ENCODE peak calls at places on chromosome 6, in ten cellular contexts. G is T follicular helper cell; T is NCI-H2029; E is T-helper 1 cell; A is EL; N is stimulated activated CD4-positive, alpha-beta T cell treated with anti-CD3 and anti-CD28 coated beads, Interleukin-1b, Interleukin-23, amount 100 ng/mL, for 48 hours; U is NCI-H345; Q is activated gamma-delta T cell treated with Interleukin-2 at 50 U/mL for 16 hours; X is stimulated activated CD8-positive, alpha-beta memory T cell treated with anti-CD3 and anti-CD28 coated beads, Interleukin-4, amount 100 ng/mL, for 24 hours; R is GM13977. P is an unnamed sample.

GRCh38 chr6:33683051-33683571 is 28.4 kb downstream of the UQCC2 start:
- DNase-seq in Q (no peak), N (peak; percentile 38), X (no peak), E (peak; percentile 61), R (no peak), U (no peak), G (peak; percentile 36), T (no peak), A (no peak), P (no peak)

GRCh38 chr6:157089258-157089657 is 234.1 kb downstream of the TMEM242 start:
- DNase-seq in T (peak; percentile 60), Q (no peak), R (no peak), U (peak; percentile 4), A (no peak), N (no peak), E (no peak), G (no peak), X (no peak), P (peak; percentile 64)

GRCh38 chr6:139472341-139473038 is 98.0 kb upstream of the CITED2 start:
- DNase-seq in Q (no peak), T (no peak), E (no peak), A (no peak), N (no peak), G (no peak), R (no peak), U (no peak), X (no peak), P (no peak)

GRCh38 chr6:155499574-155499973 is 43.9 kb upstream of the NOX3 start:
- DNase-seq in X (no peak), T (no peak), R (no peak), Q (no peak), G (no peak), U (no peak), A (no peak), E (no peak), N (no peak), P (no peak)

GRCh38 chr6:140977425-140977824 is 1155.3 kb upstream of the GJE1 start:
- DNase-seq in N (no peak), X (no peak), R (no peak), Q (no peak), E (no peak), A (no peak), T (no peak), U (no peak), G (no peak), P (no peak)

GRCh38 chr6:38725414-38726183 is 10.5 kb downstream of the DNAH8 start:
- DNase-seq in R (no peak), A (peak; percentile 44), G (no peak), Q (no peak), U (no peak), X (no peak), T (no peak), E (peak; percentile 45), N (no peak), P (no peak)

GRCh38 chr6:3406362-3406809 is 50.5 kb downstream of the SLC22A23 start:
- DNase-seq in A (no peak), U (no peak), R (no peak), N (no peak), X (no peak), G (no peak), E (no peak), T (no peak), Q (no peak), P (no peak)

GRCh38 chr6:81996414-81996813 is 243.9 kb upstream of the TENT5A start:
- DNase-seq in X (no peak), U (no peak), T (no peak), A (peak; percentile 86), E (peak; percentile 23), R (peak; percentile 12), Q (no peak), G (no peak), N (no peak), P (no peak)

GRCh38 chr6:3876866-3877265 is 27.7 kb downstream of the FAM50B start:
- DNase-seq in A (peak; percentile 31), U (no peak), N (no peak), G (no peak), T (no peak), E (no peak), R (no peak), Q (no peak), X (no peak), P (no peak)

GRCh38 chr6:84249724-84250123 is 22.3 kb upstream of the CEP162 start:
- DNase-seq in G (no peak), A (no peak), N (no peak), X (no peak), E (no peak), R (no peak), Q (no peak), U (no peak), T (no peak), P (no peak)

GRCh38 chr6:129748901-129749748 is 39.1 kb upstream of the ARHGAP18 start:
- DNase-seq in Q (no peak), T (no peak), U (no peak), X (no peak), E (peak; percentile 30), A (peak; percentile 76), N (no peak), R (no peak), G (no peak), P (no peak)

GRCh38 chr6:89379281-89379680 is 26.8 kb upstream of the UBE2J1 start:
- DNase-seq in T (no peak), Q (no peak), X (no peak), R (no peak), G (no peak), N (no peak), A (no peak), U (no peak), E (no peak), P (no peak)

GRCh38 chr6:53703047-53703446 is 37.5 kb upstream of the KLHL31 start:
- DNase-seq in T (no peak), N (no peak), X (no peak), Q (no peak), R (no peak), A (no peak), U (peak; percentile 13), G (no peak), E (no peak), P (no peak)

GRCh38 chr6:157460182-157460999 is 79.4 kb downstream of the ZDHHC14 start:
- DNase-seq in U (no peak), Q (no peak), G (no peak), X (no peak), N (peak; percentile 38), E (no peak), A (peak; percentile 36), T (no peak), R (peak; percentile 30), P (no peak)

GRCh38 chr6:113351183-113351834 is 505.8 kb upstream of the MARCKS start:
- DNase-seq in E (no peak), U (no peak), N (no peak), T (no peak), Q (no peak), R (no peak), X (no peak), G (no peak), A (peak; percentile 85), P (no peak)

GRCh38 chr6:22764521-22764920 is 195.2 kb downstream of the HDGFL1 start:
- DNase-seq in T (no peak), N (no peak), X (no peak), Q (no peak), R (no peak), G (no peak), U (no peak), A (peak; percentile 47), E (no peak), P (no peak)

GRCh38 chr6:42100029-42100901 is 42.2 kb downstream of the C6orf132 start:
- DNase-seq in Q (no peak), U (no peak), X (no peak), G (no peak), R (no peak), E (peak; percentile 58), A (peak; percentile 86), T (no peak), N (peak; percentile 46), P (no peak)

GRCh38 chr6:41568585-41569384 is 22.6 kb downstream of the FOXP4 start:
- DNase-seq in R (no peak), X (no peak), E (no peak), Q (no peak), U (peak; percentile 59), A (no peak), G (no peak), N (no peak), T (peak; percentile 95), P (peak; percentile 65)

GRCh38 chr6:47709160-47709559 is 10.8 kb downstream of the ADGRF4 start:
- DNase-seq in T (peak; percentile 65), R (no peak), X (no peak), A (no peak), Q (no peak), G (no peak), U (peak; percentile 14), E (no peak), N (no peak), P (no peak)

GRCh38 chr6:42007286-42007685 is 43.0 kb upstream of the TAF8 start:
- DNase-seq in E (no peak), U (no peak), Q (no peak), A (no peak), T (no peak), X (no peak), N (no peak), R (no peak), G (no peak), P (no peak)

GRCh38 chr6:130525378-130525777 is 159.6 kb downstream of the TMEM200A start:
- DNase-seq in U (no peak), G (no peak), T (no peak), R (peak; percentile 19), N (no peak), E (no peak), Q (no peak), A (no peak), X (no peak), P (no peak)